ENCODE peak calls at places on chromosomes 13 and 19, in ten cellular contexts. Q is RWPE1, Z is foreskin keratinocyte, Y is neural crest cell, W is B cell, P is AG10803, T is fibroblast of mammary gland, I is PC-9, B is glutamatergic neuron, J is upper lobe of left lung. N is an unnamed sample.

GRCh38 chr19:16899566-16900075 is 10.8 kb downstream of the F2RL3 start:
- DNase-seq in Y (peak), B (peak), T (peak), I (peak), Z (no peak), J (peak), Q (no peak), W (no peak), P (peak), N (peak)

GRCh38 chr19:543912-544608 is at the start of gene GZMM:
- DNase-seq in T (no peak), W (no peak), J (no peak), B (no peak), P (no peak), I (no peak), Y (no peak), Z (no peak), Q (no peak), N (no peak)

GRCh38 chr19:10113964-10114650 is 2.6 kb downstream of the P2RY11 start:
- DNase-seq in Q (no peak), P (no peak), J (no peak), W (no peak), I (no peak), Z (no peak), T (no peak), B (no peak), Y (no peak), N (no peak)

GRCh38 chr13:47457631-47458030 is 543.4 kb downstream of the SUCLA2 start:
- DNase-seq in Z (peak), Q (peak), I (no peak), B (no peak), W (no peak), J (no peak), P (peak), T (peak), Y (no peak), N (no peak)

GRCh38 chr19:18995804-18996241 is 37.5 kb downstream of the SUGP2 start:
- DNase-seq in J (peak), B (peak), Y (peak), P (peak), W (no peak), I (peak), Q (peak), Z (peak), T (peak), N (peak)

GRCh38 chr19:16604615-16605014 is 23.4 kb downstream of the MED26 start:
- DNase-seq in J (no peak), Z (no peak), B (no peak), T (no peak), Q (no peak), W (no peak), Y (no peak), I (no peak), P (no peak), N (no peak)

GRCh38 chr13:40969169-40969901 is 49.8 kb downstream of the ELF1 start:
- DNase-seq in P (no peak), T (no peak), W (no peak), Q (no peak), I (no peak), Y (no peak), Z (no peak), J (peak), B (no peak), N (no peak)

GRCh38 chr13:44004881-44005280 is 125.2 kb downstream of the LACC1 start:
- DNase-seq in Q (peak), Y (no peak), J (no peak), B (no peak), T (peak), W (no peak), P (peak), Z (peak), I (no peak), N (no peak)

GRCh38 chr19:19372656-19373416 is 32.6 kb upstream of the GATAD2A start:
- DNase-seq in B (no peak), T (peak), Z (no peak), Y (no peak), I (peak), P (peak), Q (peak), J (peak), W (peak), N (peak)

GRCh38 chr13:51000576-51001260 is 91.1 kb downstream of the RNASEH2B start:
- DNase-seq in Z (peak), B (no peak), Q (peak), I (no peak), J (no peak), T (peak), Y (no peak), P (peak), W (no peak), N (no peak)

GRCh38 chr13:48125794-48126228 is 30.9 kb upstream of the MED4 start:
- DNase-seq in I (no peak), W (no peak), P (peak), T (peak), Q (no peak), J (no peak), B (no peak), Z (no peak), Y (no peak), N (no peak)

GRCh38 chr13:74246398-74246975 is 112.3 kb upstream of the KLF12 start:
- DNase-seq in Q (no peak), Y (no peak), B (no peak), P (no peak), I (no peak), Z (no peak), T (peak), W (no peak), J (no peak), N (no peak)

GRCh38 chr13:25901460-25902376 is 150.1 kb downstream of the SHISA2 start:
- DNase-seq in Z (peak), P (no peak), Y (no peak), T (peak), Q (peak), I (peak), J (no peak), W (no peak), B (no peak), N (peak)

GRCh38 chr19:9735986-9736385 is 32.6 kb downstream of the ZNF846 start:
- DNase-seq in Q (no peak), Z (no peak), W (no peak), I (no peak), B (no peak), Y (no peak), P (no peak), T (no peak), J (no peak), N (no peak)

GRCh38 chr13:78241278-78241919 is 322.8 kb upstream of the EDNRB start:
- DNase-seq in P (peak), Z (peak), W (no peak), Y (peak), I (no peak), Q (peak), B (peak), J (peak), T (peak), N (peak)

GRCh38 chr19:18014197-18014596 is 6.2 kb downstream of the ARRDC2 start:
- DNase-seq in B (no peak), Z (no peak), Y (no peak), I (no peak), W (no peak), P (no peak), Q (no peak), J (no peak), T (no peak), N (no peak)

DNA sequence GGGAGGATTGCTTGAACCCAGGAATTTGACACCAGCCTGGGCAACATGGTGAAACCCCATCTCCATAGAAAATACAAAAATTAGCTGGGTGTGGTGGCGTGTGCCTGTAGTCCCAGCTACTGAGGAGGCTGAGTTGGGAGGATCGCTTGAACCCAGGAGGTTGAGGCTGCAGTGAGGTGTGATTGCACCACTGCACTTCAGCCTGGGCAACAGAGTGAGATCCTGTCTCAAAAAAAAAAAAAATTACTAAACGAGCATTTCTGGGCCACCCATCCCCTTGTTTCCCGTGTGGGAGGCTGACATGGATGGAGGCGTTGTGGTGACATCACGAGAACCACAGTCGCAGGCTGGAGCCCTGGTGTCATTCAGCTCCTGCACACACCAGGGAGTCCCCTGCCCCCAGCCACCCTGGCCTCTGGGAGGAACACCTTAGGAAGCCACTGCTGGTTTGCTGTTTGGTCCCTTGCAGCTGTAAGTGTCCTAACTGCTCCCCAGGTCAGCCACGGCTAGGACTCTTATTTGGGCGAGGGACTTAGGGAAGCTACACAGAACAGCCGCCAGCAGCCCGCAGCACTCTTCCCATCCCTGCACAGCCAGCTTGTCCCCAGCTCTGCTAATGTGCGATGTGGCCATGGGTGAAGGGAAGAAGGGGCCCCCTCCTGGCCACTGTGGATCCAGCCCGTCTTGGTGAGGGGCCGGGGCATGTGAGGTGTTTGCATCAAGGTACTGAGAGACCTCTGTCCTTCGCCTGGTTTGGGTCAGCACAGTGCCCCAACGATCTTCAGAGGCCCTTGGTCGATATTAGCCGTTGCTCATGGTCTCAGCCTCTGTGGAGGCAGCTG is 12.7 kb downstream of the NKPD1 start:
- DNase-seq in Q (no peak), B (no peak), Z (no peak), T (no peak), J (no peak), Y (no peak), P (no peak), I (no peak), W (no peak), N (no peak)
- TF ChIP-seq CTCF in Q (no peak), B (no peak), Z (no peak), T (no peak), J (no peak), Y (no peak), P (no peak), I (no peak), W (no peak), N (no peak)

GRCh38 chr13:97586941-97587340 is 153.0 kb downstream of the RAP2A start:
- DNase-seq in Z (no peak), J (no peak), T (no peak), W (no peak), I (no peak), P (no peak), B (no peak), Y (no peak), Q (no peak), N (no peak)

GRCh38 chr13:97583884-97584497 is 150.0 kb downstream of the RAP2A start:
- DNase-seq in J (no peak), Q (no peak), Y (no peak), W (no peak), Z (no peak), I (no peak), B (no peak), T (no peak), P (no peak), N (no peak)

DNA sequence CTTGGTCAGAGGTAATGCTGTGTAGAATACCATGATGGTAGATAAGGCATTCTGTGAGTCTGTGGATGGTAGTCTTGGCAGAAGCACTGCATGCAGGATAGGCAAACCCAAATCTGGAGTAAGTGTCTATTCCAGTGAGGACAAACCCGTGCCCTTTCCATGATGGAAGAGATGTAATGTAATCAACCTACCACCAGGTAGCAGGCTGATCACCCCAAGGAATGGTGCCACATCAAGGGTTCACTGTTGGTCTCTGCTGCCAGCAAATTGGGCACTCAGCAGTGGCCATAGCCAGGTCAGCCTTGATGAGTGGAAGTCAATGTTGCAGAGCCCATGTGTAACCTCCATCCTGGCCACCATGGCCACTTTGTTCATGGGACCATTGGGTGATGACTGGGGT is 155.0 kb downstream of the RAP2A start:
- DNase-seq in T (no peak), J (no peak), P (no peak), Y (no peak), Q (no peak), Z (no peak), W (no peak), I (no peak), B (no peak), N (no peak)
- TF ChIP-seq CTCF in T (no peak), J (no peak), P (no peak), Y (no peak), Q (no peak), Z (peak), W (no peak), I (peak), B (no peak), N (no peak)

GRCh38 chr13:31374682-31375081 is 174.9 kb downstream of the B3GLCT start:
- DNase-seq in J (no peak), I (no peak), T (no peak), Y (peak), W (no peak), B (no peak), P (no peak), Z (no peak), Q (no peak), N (no peak)

GRCh38 chr13:31367410-31367809 is 167.6 kb downstream of the B3GLCT start:
- DNase-seq in B (no peak), Z (no peak), I (no peak), Y (no peak), P (no peak), T (no peak), J (no peak), W (no peak), Q (no peak), N (no peak)

GRCh38 chr13:31369213-31369612 is 169.4 kb downstream of the B3GLCT start:
- DNase-seq in Y (no peak), I (no peak), T (no peak), J (no peak), W (no peak), B (no peak), P (no peak), Q (no peak), Z (no peak), N (no peak)

GRCh38 chr13:31377946-31378345 is 178.2 kb downstream of the B3GLCT start:
- DNase-seq in T (no peak), B (no peak), Q (no peak), W (no peak), P (no peak), Z (no peak), I (no peak), Y (no peak), J (no peak), N (no peak)

GRCh38 chr13:31372454-31372853 is 172.7 kb downstream of the B3GLCT start:
- DNase-seq in Q (no peak), Z (no peak), W (no peak), P (no peak), J (no peak), T (no peak), B (no peak), I (no peak), Y (no peak), N (no peak)
- TF ChIP-seq CTCF in Q (no peak), Z (no peak), W (no peak), P (no peak), J (no peak), T (no peak), B (no peak), I (no peak), Y (no peak), N (no peak)

GRCh38 chr19:46720516-46721239 is 3.8 kb upstream of the PRKD2 start:
- DNase-seq in Z (no peak), J (no peak), Y (no peak), Q (no peak), W (no peak), T (no peak), I (peak), B (no peak), P (no peak), N (no peak)

GRCh38 chr19:46722421-46723022 is 5.6 kb upstream of the PRKD2 start:
- DNase-seq in Z (no peak), T (no peak), Q (no peak), P (no peak), B (no peak), J (no peak), I (no peak), W (no peak), Y (no peak), N (no peak)

GRCh38 chr19:46722004-46722380 is 5.1 kb upstream of the PRKD2 start:
- DNase-seq in B (no peak), Q (no peak), I (no peak), Z (no peak), T (no peak), Y (no peak), W (no peak), P (no peak), J (no peak), N (no peak)

GRCh38 chr19:46719629-46720515 is 3.0 kb upstream of the PRKD2 start:
- DNase-seq in P (no peak), I (no peak), Y (no peak), J (no peak), W (no peak), Z (no peak), B (no peak), Q (no peak), T (no peak), N (no peak)

DNA sequence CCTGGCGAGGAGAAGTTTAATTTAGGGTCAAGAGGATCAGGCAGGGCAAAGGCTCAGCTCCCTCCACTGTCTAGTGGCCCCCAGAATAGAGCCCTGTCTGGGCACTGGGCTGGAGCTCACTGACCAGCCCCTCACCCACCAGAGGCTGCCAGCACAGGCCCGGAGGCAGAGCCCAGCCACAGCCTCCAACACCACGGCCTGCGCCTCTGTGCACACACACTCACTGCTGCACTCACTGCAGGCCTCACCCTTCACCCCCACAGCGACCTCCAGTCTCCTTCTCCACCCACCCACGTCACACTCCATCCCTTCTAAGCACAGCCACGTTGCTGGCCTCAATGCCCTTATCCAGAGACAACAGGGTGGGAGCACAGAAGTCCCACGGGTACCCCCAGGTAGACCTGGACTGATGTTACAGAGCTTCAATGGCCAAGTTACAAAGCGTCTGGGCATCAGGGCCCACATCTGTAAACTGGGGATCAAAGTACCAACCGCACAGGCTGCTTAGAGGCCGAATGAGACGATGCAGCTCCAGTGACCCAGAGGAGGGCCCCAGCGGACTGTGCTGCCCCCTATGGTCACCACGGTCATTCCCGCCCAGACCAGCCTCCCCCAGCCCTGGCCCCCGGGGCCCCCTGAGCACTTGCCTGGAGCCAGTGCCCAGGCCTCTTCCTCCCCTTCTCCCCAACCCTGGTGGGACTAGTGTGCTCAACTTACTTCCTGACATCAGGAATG is 4.5 kb upstream of the PRKD2 start:
- DNase-seq in W (no peak), Z (no peak), T (no peak), B (peak), P (no peak), Q (no peak), I (no peak), Y (no peak), J (no peak), N (no peak)
- TF ChIP-seq CTCF in W (no peak), Z (no peak), T (peak), B (no peak), P (no peak), Q (no peak), I (peak), Y (peak), J (no peak), N (peak)

GRCh38 chr13:109780880-109781383 is 5.5 kb downstream of the IRS2 start:
- DNase-seq in W (no peak), P (no peak), J (no peak), I (no peak), B (no peak), Y (no peak), Q (no peak), Z (no peak), T (no peak), N (no peak)

GRCh38 chr13:109776575-109776974 is 9.8 kb downstream of the IRS2 start:
- DNase-seq in Q (no peak), P (no peak), B (no peak), I (no peak), Z (no peak), T (no peak), J (no peak), Y (no peak), W (no peak), N (no peak)

GRCh38 chr13:109779876-109780516 is 6.4 kb downstream of the IRS2 start:
- DNase-seq in J (no peak), Q (no peak), T (no peak), P (no peak), I (no peak), Z (no peak), Y (no peak), W (no peak), B (no peak), N (no peak)

GRCh38 chr13:109779074-109779473 is 7.3 kb downstream of the IRS2 start:
- DNase-seq in Q (no peak), Z (no peak), T (no peak), J (no peak), I (no peak), P (no peak), Y (no peak), W (no peak), B (no peak), N (no peak)

DNA sequence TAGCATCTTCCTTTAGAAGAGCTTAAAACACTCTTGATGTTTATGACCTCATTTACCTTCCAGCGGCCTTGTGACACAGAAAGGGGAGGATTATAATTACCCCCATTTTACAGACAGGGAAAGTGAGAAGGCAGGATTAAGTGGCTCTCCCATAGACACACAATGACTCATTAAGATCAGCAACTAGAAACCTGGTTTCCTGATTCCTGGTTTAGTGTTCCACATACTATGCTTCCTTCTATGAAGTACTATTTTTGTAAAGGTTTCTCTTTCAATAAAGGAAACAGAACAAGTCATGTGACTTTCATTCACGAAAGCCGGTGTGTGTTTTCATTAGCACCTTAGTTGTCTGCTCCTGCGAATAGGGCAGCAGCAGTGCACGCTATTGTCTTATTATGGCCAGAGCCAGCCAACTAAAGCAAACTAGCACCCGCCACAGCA is 8.3 kb downstream of the IRS2 start:
- DNase-seq in B (no peak), P (no peak), J (no peak), Z (peak), Q (no peak), Y (no peak), W (no peak), I (peak), T (peak), N (no peak)
- TF ChIP-seq CTCF in B (no peak), P (no peak), J (no peak), Z (no peak), Q (no peak), Y (no peak), W (no peak), I (no peak), T (no peak), N (no peak)

GRCh38 chr13:23889598-23890224 is 511 bp upstream of the MIPEP start:
- DNase-seq in W (no peak), T (no peak), J (no peak), P (peak), B (no peak), Z (no peak), Y (no peak), Q (peak), I (no peak), N (no peak)
- TF ChIP-seq CTCF in W (no peak), T (no peak), J (no peak), P (no peak), B (no peak), Z (no peak), Y (peak), Q (peak), I (no peak), N (no peak)

GRCh38 chr13:49436890-49437289 is 7.0 kb downstream of the CAB39L start:
- DNase-seq in Y (no peak), Z (peak), Q (no peak), P (peak), W (no peak), I (no peak), T (peak), J (no peak), B (no peak), N (no peak)
- TF ChIP-seq CTCF in Y (peak), Z (peak), Q (no peak), P (peak), W (no peak), I (peak), T (peak), J (no peak), B (no peak), N (no peak)